ENCODE peak calls at places on chromosome 11, in four cellular contexts. B is K562, K is GM12891, U is GM12878. J is an unnamed sample.
A peak's percentile ranks its signal among the peaks of the same experiment; 100 is the strongest.

GRCh38 chr11:980438-981365 is 55.0 kb downstream of the AP2A2 start:
- DNase-seq in B (no peak), K (no peak), U (no peak), J (no peak)

GRCh38 chr11:104946907-104947306 is 21.5 kb downstream of the CASP4 start:
- DNase-seq in B (no peak), K (no peak), U (peak; percentile 27), J (peak; percentile 43)

GRCh38 chr11:112828433-112828832 is 132.8 kb upstream of the NCAM1 start:
- DNase-seq in B (no peak), K (no peak), U (no peak), J (no peak)

GRCh38 chr11:17798716-17799115 is 64.1 kb downstream of the KCNC1 start:
- DNase-seq in B (no peak), K (no peak), U (no peak), J (no peak)

GRCh38 chr11:72111803-72112540 is 523 bp downstream of the ANAPC15 start:
- DNase-seq in B (peak; percentile 90), K (peak; percentile 68), U (peak; percentile 99), J (peak; percentile 97)

GRCh38 chr11:70193411-70194292 is 9.4 kb upstream of the FADD start:
- DNase-seq in B (no peak), K (no peak), U (no peak), J (no peak)

GRCh38 chr11:57303990-57304579 is 20.7 kb downstream of the TNKS1BP1 start:
- DNase-seq in B (no peak), K (no peak), U (no peak), J (no peak)

GRCh38 chr11:10272132-10272531 is 21.9 kb downstream of the SBF2 start:
- DNase-seq in B (no peak), K (no peak), U (no peak), J (no peak)

GRCh38 chr11:32435152-32435480 is 223 bp downstream of the WT1 start:
- DNase-seq in B (no peak), K (no peak), U (no peak), J (peak; percentile 58)

GRCh38 chr11:31397239-31397834 is 27.7 kb downstream of the DNAJC24 start:
- DNase-seq in B (peak; percentile 23), K (no peak), U (no peak), J (no peak)

GRCh38 chr11:65305501-65306268 is 9.0 kb upstream of the CDC42EP2 start:
- DNase-seq in B (no peak), K (no peak), U (no peak), J (no peak)

GRCh38 chr11:33542921-33543320 is 157.7 kb downstream of the C11orf91 start:
- DNase-seq in B (peak; percentile 62), K (peak; percentile 34), U (no peak), J (no peak)

GRCh38 chr11:74731301-74732094 is at the start of gene CHRDL2:
- DNase-seq in B (no peak), K (no peak), U (no peak), J (no peak)

GRCh38 chr11:118907749-118908106 is 18.0 kb downstream of the BCL9L start:
- DNase-seq in B (no peak), K (no peak), U (no peak), J (no peak)
- TF ChIP-seq SPI1 in B (no peak), K (no peak), U (no peak), J (no peak)

DNA sequence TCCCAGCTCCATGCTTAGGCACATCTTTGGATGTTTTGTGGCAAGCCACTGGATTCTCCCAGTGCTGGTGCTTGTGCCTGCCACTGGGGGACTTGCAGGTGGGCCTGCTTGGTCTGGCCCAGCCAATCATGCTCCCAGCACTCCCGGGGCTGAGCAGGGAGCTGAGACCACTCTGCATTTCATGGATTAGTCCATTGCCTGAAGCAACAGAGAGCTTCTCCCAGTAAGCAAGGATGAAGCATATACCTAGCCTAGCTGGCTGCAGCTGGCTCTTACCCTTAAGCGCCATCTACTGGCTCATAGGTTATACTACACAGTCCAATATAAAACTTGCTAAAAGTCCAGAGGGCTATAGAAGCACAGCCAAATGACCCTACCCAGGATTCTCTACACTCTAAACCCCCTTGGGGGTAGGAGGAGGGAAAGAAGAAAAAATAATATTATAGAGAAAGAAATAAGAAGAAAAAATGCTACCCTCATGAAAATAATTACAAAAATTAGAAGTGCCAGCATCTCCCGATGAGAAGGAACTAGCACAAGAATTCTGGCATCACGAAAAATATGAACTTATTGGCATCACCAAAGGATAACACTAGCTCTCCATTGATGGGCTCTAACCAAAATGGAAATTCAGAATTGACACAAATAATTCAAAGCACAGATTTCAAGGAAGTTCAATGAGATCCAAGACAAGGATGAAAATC is 275.3 kb downstream of the C11orf87 start:
- DNase-seq in B (peak; percentile 22), K (peak; percentile 5), U (no peak), J (peak; percentile 40)
- TF ChIP-seq SPI1 in B (no peak), K (no peak), U (no peak), J (no peak)

GRCh38 chr11:45094958-45095690 is 51.3 kb upstream of the PRDM11 start:
- DNase-seq in B (no peak), K (no peak), U (no peak), J (no peak)

GRCh38 chr11:45091563-45092392 is 54.7 kb upstream of the PRDM11 start:
- DNase-seq in B (no peak), K (no peak), U (no peak), J (no peak)

GRCh38 chr11:45095691-45096010 is 50.8 kb upstream of the PRDM11 start:
- DNase-seq in B (no peak), K (no peak), U (no peak), J (no peak)

GRCh38 chr11:45093761-45094455 is 52.5 kb upstream of the PRDM11 start:
- DNase-seq in B (no peak), K (no peak), U (no peak), J (no peak)

GRCh38 chr11:45092901-45093760 is 53.3 kb upstream of the PRDM11 start:
- DNase-seq in B (no peak), K (no peak), U (no peak), J (peak; percentile 35)
- TF ChIP-seq SPI1 in B (no peak), K (no peak), U (no peak), J (no peak)

DNA sequence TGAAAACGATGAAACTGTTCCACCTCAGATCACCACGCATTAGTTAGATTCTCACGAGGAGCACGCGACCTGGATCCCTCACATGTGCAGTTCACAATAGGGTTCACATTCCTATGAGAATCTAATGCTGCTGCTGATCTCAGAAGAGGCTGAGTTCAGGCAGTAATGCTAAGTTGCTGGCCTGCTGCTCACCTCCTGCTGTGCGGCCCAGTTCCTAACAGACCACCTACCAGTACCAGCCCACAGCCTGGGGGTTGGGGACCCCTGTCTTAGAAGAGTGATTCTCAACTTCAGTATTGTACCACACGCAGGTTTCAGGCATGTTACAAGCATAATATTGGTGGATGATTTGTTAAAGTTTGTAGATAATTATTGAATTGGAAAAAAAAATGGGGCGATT is 182.7 kb downstream of the BLID start:
- DNase-seq in B (no peak), K (no peak), U (no peak), J (no peak)
- TF ChIP-seq SPI1 in B (no peak), K (no peak), U (no peak), J (no peak)

DNA sequence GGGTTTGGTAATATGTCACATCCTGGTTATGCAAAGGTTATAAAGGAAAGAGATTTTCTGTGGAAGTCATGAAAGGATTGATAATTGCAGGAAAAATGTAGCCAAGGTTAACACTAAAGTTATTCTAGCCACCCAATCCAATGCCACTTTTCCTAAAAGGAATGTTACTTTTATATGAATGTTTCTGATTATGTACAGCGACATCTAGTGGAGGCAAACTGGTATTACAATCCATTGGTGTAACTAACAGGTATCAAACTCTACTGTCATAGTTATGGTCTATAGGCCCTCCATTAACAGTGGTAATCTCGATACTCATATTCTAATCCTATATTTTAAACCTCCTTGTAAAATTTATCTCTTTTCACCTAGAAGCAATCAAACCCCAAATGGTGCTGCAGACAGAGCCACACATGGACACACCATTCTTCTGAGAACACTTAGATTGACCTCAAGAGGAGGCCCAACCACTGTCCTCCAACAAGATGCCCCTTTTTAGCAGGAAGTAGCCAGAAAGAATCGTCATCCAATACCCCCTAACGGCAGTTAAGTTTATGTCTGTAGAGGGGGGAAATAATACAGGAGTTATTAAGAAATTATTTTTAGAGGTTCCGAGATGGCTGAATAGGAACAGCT is 74.9 kb upstream of the RAG2 start:
- DNase-seq in B (peak; percentile 11), K (no peak), U (no peak), J (peak; percentile 12)
- TF ChIP-seq SPI1 in B (no peak), K (no peak), U (no peak), J (no peak)